ENCODE peak calls at places on chromosome 16, in ten cellular contexts. A is B cell, Y is neural progenitor cell, V is esophagus squamous epithelium, J is HCT116, Z is fibroblast of lung, Q is D721Med, S is fibroblast of mammary gland, I is AG09319, E is thyroid gland. K is an unnamed sample.
A peak's percentile ranks its signal among the peaks of the same experiment; 100 is the strongest.

GRCh38 chr16:64397945-64398508 is 723.8 kb downstream of the CDH11 start:
- DNase-seq in V (no peak), A (no peak), I (no peak), Z (peak; percentile 77), Q (no peak), J (no peak), E (no peak), S (no peak), Y (no peak), K (no peak)

GRCh38 chr16:35187665-35188225 is 1728.3 kb downstream of the TP53TG3F start:
- DNase-seq in I (no peak), E (no peak), Y (no peak), V (no peak), Q (no peak), S (no peak), A (no peak), Z (no peak), J (no peak), K (no peak)

GRCh38 chr16:2792945-2793344 is 5.3 kb upstream of the PRSS41 start:
- DNase-seq in S (no peak), J (no peak), Y (no peak), Z (no peak), E (no peak), V (no peak), A (no peak), I (no peak), Q (no peak), K (no peak)

GRCh38 chr16:47143677-47144558 is at the start of gene NETO2:
- DNase-seq in Z (peak; percentile 62), V (no peak), S (peak; percentile 49), J (no peak), Q (peak; percentile 22), I (no peak), E (peak; percentile 60), Y (peak; percentile 88), A (peak; percentile 91), K (peak; percentile 9)

GRCh38 chr16:4517812-4518211 is 20.8 kb downstream of the CDIP1 start:
- DNase-seq in Q (peak; percentile 35), I (no peak), A (no peak), J (no peak), E (no peak), S (peak; percentile 38), Y (peak; percentile 82), Z (peak; percentile 26), V (no peak), K (no peak)

GRCh38 chr16:81625544-81626152 is 153.4 kb upstream of the PLCG2 start:
- DNase-seq in J (no peak), A (no peak), Y (no peak), Z (peak; percentile 44), E (peak; percentile 92), I (no peak), S (peak; percentile 29), Q (no peak), V (no peak), K (peak; percentile 64)

GRCh38 chr16:47320546-47321315 is 140.1 kb downstream of the ITFG1 start:
- DNase-seq in V (no peak), E (no peak), Y (no peak), J (no peak), A (no peak), Z (peak; percentile 45), Q (no peak), S (peak; percentile 71), I (no peak), K (no peak)

GRCh38 chr16:14088155-14088753 is 17.1 kb downstream of the MRTFB start:
- DNase-seq in J (no peak), Q (no peak), Z (no peak), V (no peak), Y (no peak), S (peak; percentile 77), A (no peak), I (no peak), E (peak; percentile 42), K (no peak)

GRCh38 chr16:79597775-79598174 is 2.8 kb downstream of the MAF start:
- DNase-seq in Y (no peak), Q (no peak), V (no peak), J (no peak), S (no peak), I (no peak), Z (no peak), A (no peak), E (no peak), K (no peak)

GRCh38 chr16:19497181-19497580 is 24.7 kb downstream of the GDE1 start:
- DNase-seq in J (no peak), Z (no peak), V (no peak), E (no peak), A (no peak), Y (no peak), Q (no peak), S (no peak), I (no peak), K (no peak)

GRCh38 chr16:10090816-10091215 is 91.4 kb downstream of the GRIN2A start:
- DNase-seq in V (no peak), I (no peak), E (no peak), Q (no peak), A (no peak), Y (no peak), J (no peak), S (peak; percentile 91), Z (peak; percentile 86), K (no peak)

GRCh38 chr16:27743963-27744362 is 194.0 kb downstream of the KATNIP start:
- DNase-seq in Z (no peak), Y (no peak), S (no peak), E (peak; percentile 33), V (no peak), A (no peak), J (no peak), I (no peak), Q (no peak), K (no peak)

GRCh38 chr16:66484453-66485213 is 57.5 kb downstream of the BEAN1 start:
- DNase-seq in Z (no peak), S (no peak), E (no peak), V (no peak), A (no peak), J (no peak), Q (no peak), I (no peak), Y (no peak), K (no peak)

GRCh38 chr16:88626646-88627045 is 11.7 kb upstream of the IL17C start:
- DNase-seq in Z (no peak), V (no peak), A (no peak), I (no peak), J (no peak), E (no peak), S (no peak), Y (no peak), Q (no peak), K (no peak)

DNA sequence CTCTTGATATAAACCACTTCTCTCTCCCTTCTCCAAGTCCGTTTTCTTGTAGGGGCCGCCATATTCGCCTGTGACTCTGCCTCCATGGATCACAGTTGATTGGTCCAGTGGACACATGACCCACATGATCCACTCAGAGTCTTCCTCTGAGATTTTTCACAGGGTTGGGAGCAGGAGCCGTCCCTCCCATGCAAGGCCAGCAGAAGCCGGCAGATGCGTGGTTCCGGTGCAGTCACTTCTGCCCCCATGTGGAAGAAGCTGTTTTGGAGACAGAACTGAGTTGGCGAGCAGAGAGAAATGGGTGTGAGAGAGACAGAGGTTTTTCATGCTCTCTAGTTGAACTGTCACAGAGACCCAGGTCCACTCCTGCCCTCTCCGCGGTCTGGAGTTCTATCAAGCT is 83.3 kb downstream of the C16orf95 start:
- DNase-seq in Z (peak; percentile 50), E (no peak), Y (peak; percentile 37), Q (no peak), S (peak; percentile 58), A (no peak), I (no peak), J (no peak), V (no peak), K (no peak)
- TF ChIP-seq CTCF in Z (peak; percentile 41), E (no peak), Y (peak; percentile 34), Q (no peak), S (peak; percentile 47), A (no peak), I (peak; percentile 35), J (no peak), V (no peak), K (no peak)

GRCh38 chr16:67979955-67980678 is at the start of gene DPEP3:
- DNase-seq in J (no peak), V (no peak), Q (no peak), Y (no peak), E (no peak), A (peak; percentile 66), I (no peak), Z (no peak), S (no peak), K (no peak)
- TF ChIP-seq CTCF in J (no peak), V (no peak), Q (no peak), Y (peak; percentile 26), E (no peak), A (no peak), I (peak; percentile 15), Z (no peak), S (peak; percentile 13), K (peak; percentile 28)

GRCh38 chr16:75494184-75494583 is 1.1 kb downstream of the CHST6 start:
- DNase-seq in Y (no peak), I (no peak), Q (no peak), A (no peak), Z (no peak), E (no peak), V (no peak), S (no peak), J (no peak), K (no peak)

GRCh38 chr16:75488322-75488721 is 6.9 kb downstream of the CHST6 start:
- DNase-seq in A (no peak), Q (no peak), E (no peak), Y (no peak), Z (no peak), I (no peak), S (no peak), J (no peak), V (no peak), K (no peak)

GRCh38 chr16:75496546-75496945 is 1.3 kb upstream of the CHST6 start:
- DNase-seq in I (no peak), Z (peak; percentile 67), Y (no peak), V (no peak), E (no peak), Q (no peak), S (no peak), A (no peak), J (no peak), K (no peak)

GRCh38 chr16:75494696-75495601 is at the start of gene CHST6:
- DNase-seq in E (peak; percentile 44), V (no peak), A (peak; percentile 69), I (no peak), Q (no peak), Y (peak; percentile 84), S (peak; percentile 38), J (no peak), Z (peak; percentile 52), K (no peak)

DNA sequence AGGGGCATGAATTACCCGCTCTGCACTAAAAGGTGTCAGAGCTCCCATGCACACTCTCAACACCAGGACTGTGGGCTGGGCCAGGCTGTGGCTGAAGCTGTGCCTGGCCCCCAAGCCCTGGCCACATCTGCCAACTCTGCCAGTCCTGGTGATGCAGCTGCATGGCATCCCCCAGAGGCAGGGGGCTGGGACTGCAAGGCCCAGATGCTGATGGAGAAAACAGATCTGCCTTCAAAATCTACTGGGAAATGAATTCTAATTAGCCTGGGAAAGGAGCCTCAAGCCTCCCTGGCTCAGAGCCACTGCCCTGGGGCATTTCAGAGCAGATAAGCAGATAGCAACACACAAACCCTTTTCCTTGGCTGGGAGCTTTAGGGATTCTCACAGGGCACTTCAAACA is 3.4 kb downstream of the CHST6 start:
- DNase-seq in E (no peak), Q (no peak), V (no peak), S (no peak), Y (peak; percentile 35), J (no peak), A (no peak), Z (no peak), I (no peak), K (no peak)
- TF ChIP-seq CTCF in E (no peak), Q (no peak), V (no peak), S (no peak), Y (peak; percentile 38), J (peak; percentile 48), A (no peak), Z (no peak), I (peak; percentile 5), K (peak; percentile 45)

GRCh38 chr16:54934536-54935410 is 4.1 kb downstream of the IRX5 start:
- DNase-seq in E (no peak), I (no peak), S (no peak), J (no peak), A (no peak), Z (peak; percentile 62), V (no peak), Q (no peak), Y (peak; percentile 86), K (no peak)
- TF ChIP-seq CTCF in E (no peak), I (no peak), S (no peak), J (no peak), A (no peak), Z (no peak), V (peak; percentile 5), Q (no peak), Y (peak; percentile 71), K (peak; percentile 29)